ENCODE peak calls at places on chromosome 3, in eight cellular contexts. B, F, G, I, N, L, C and K are unnamed samples.

GRCh38 chr3:29026959-29027358 is 253.9 kb upstream of the RBMS3 start:
- DNase-seq in C (no peak), I (no peak), N (no peak), L (no peak), G (no peak), F (no peak), B (no peak), K (no peak)

GRCh38 chr3:184345678-184346144 is 8.3 kb downstream of the FAM131A start:
- DNase-seq in L (peak), I (peak), B (peak), G (no peak), F (peak), N (no peak), C (peak), K (no peak)

GRCh38 chr3:60742606-60743145 is 508.6 kb downstream of the FHIT start:
- DNase-seq in C (no peak), B (no peak), F (peak), I (peak), L (peak), N (no peak), G (no peak), K (no peak)

GRCh38 chr3:50971487-50971924 is 296.8 kb downstream of the DOCK3 start:
- DNase-seq in N (no peak), C (peak), F (peak), I (peak), L (peak), B (peak), G (peak), K (peak)

GRCh38 chr3:73813291-73813977 is 188.7 kb upstream of the PDZRN3 start:
- DNase-seq in B (no peak), I (no peak), G (no peak), L (peak), N (no peak), C (no peak), F (no peak), K (no peak)

GRCh38 chr3:136728918-136729317 is 23.3 kb downstream of the STAG1 start:
- DNase-seq in F (peak), L (peak), N (peak), I (no peak), C (no peak), B (no peak), G (peak), K (no peak)

GRCh38 chr3:139134678-139135372 is 90.1 kb upstream of the PRR23C start:
- DNase-seq in B (no peak), I (no peak), G (no peak), C (no peak), F (no peak), L (no peak), N (no peak), K (no peak)

GRCh38 chr3:182294256-182294655 is 499.0 kb upstream of the ATP11B start:
- DNase-seq in G (no peak), F (peak), I (no peak), N (no peak), B (no peak), L (no peak), C (no peak), K (no peak)

GRCh38 chr3:167602041-167602440 is 51.7 kb downstream of the WDR49 start:
- DNase-seq in L (no peak), B (no peak), N (no peak), I (no peak), G (no peak), C (no peak), F (no peak), K (no peak)

GRCh38 chr3:197501879-197502620 is 53.7 kb downstream of the BDH1 start:
- DNase-seq in F (no peak), N (no peak), B (peak), L (no peak), C (peak), I (peak), G (no peak), K (no peak)

GRCh38 chr3:190120161-190121060 is at the start of gene P3H2:
- DNase-seq in N (no peak), L (peak), F (no peak), G (peak), B (peak), I (peak), C (peak), K (peak)

GRCh38 chr3:30112904-30113484 is 493.4 kb upstream of the TGFBR2 start:
- DNase-seq in I (peak), B (no peak), L (peak), F (no peak), N (no peak), C (no peak), G (no peak), K (no peak)

GRCh38 chr3:166270428-166270827 is 433.2 kb upstream of the BCHE start:
- DNase-seq in C (no peak), F (no peak), L (no peak), I (no peak), N (no peak), B (no peak), G (no peak), K (no peak)

GRCh38 chr3:69999191-70000027 is at the start of gene SAMMSON:
- DNase-seq in B (no peak), N (peak), L (no peak), G (no peak), I (peak), F (no peak), C (no peak), K (no peak)

GRCh38 chr3:27797773-27798172 is 75.7 kb upstream of the EOMES start:
- DNase-seq in C (no peak), F (no peak), N (no peak), B (no peak), I (no peak), G (no peak), L (no peak), K (no peak)

DNA sequence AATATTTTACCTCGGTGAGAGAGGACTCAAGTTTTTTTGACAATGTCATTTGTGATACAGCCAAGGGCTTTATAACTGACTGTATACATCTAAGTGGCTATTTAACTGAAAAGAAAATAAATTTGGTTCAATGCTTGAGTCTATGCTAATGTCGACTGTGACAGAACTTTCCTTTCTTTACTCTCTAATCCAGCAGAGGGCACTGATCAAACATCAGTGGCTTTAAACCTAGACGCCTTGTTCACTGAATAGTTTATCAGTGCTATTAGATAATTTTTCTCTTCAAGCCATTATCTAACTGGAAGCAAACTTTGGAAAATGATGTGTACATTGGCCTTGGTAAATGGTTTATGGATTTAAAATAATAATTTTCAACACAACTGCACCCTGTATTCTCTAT is 285.1 kb downstream of the CHL1 start:
- DNase-seq in G (no peak), B (no peak), L (peak), F (no peak), N (no peak), I (no peak), C (no peak), K (no peak)
- TF ChIP-seq CTCF in G (no peak), B (no peak), L (peak), F (peak), N (no peak), I (peak), C (no peak), K (peak)

DNA sequence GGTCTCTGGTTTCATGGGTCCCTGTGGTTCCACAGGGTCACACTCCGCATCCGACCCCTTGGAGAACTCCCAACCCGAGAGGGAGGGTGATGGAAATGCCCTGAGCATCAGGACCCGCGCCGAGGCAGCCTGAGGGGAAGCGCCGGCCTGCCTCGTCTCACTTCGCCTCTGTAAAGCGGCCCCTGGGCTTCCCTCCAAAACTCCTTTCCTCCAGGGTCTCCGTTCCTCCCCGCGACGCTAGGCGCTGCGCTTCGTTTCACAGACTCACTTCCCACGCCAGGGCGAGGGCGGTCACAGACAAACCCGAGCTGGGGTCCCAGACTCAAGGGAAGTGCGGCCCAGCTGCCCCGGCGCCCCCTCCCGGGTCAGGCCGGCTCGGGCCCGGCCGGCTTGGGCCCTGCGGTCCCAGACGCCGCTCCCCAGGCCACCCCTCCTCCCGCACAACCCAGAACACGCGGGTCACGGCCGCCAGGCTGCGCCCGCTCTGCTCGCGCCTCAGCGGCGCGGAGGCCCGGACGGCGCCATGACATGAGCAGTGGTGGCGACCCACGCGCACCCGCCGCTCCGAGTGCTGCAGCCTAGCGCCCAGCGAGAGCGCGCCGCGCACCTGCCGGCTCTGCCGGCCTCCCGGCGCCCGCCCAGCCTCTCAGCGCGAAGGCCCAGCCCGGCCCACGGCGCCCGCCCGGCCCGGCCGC is 619 bp downstream of the NUP210 start:
- DNase-seq in I (peak), N (no peak), G (no peak), L (peak), C (peak), F (no peak), B (no peak), K (no peak)
- TF ChIP-seq CTCF in I (peak), N (no peak), G (no peak), L (peak), C (no peak), F (no peak), B (no peak), K (no peak)

GRCh38 chr3:34013818-34014576 is 215.6 kb downstream of the PDCD6IP start:
- DNase-seq in G (no peak), C (no peak), F (no peak), B (no peak), I (peak), L (no peak), N (no peak), K (no peak)

GRCh38 chr3:34017757-34018156 is 219.3 kb downstream of the PDCD6IP start:
- DNase-seq in N (no peak), L (no peak), I (no peak), G (no peak), B (no peak), C (no peak), F (no peak), K (no peak)

GRCh38 chr3:34012102-34012461 is 213.7 kb downstream of the PDCD6IP start:
- DNase-seq in L (peak), B (no peak), I (peak), F (peak), G (peak), N (peak), C (peak), K (peak)

GRCh38 chr3:34016925-34017592 is 218.6 kb downstream of the PDCD6IP start:
- DNase-seq in F (no peak), C (no peak), I (no peak), N (no peak), B (no peak), G (no peak), L (no peak), K (no peak)

GRCh38 chr3:34015204-34016142 is 217.0 kb downstream of the PDCD6IP start:
- DNase-seq in G (no peak), C (no peak), F (no peak), I (peak), L (no peak), N (no peak), B (no peak), K (no peak)
- TF ChIP-seq CTCF in G (peak), C (no peak), F (no peak), I (peak), L (peak), N (peak), B (no peak), K (peak)

DNA sequence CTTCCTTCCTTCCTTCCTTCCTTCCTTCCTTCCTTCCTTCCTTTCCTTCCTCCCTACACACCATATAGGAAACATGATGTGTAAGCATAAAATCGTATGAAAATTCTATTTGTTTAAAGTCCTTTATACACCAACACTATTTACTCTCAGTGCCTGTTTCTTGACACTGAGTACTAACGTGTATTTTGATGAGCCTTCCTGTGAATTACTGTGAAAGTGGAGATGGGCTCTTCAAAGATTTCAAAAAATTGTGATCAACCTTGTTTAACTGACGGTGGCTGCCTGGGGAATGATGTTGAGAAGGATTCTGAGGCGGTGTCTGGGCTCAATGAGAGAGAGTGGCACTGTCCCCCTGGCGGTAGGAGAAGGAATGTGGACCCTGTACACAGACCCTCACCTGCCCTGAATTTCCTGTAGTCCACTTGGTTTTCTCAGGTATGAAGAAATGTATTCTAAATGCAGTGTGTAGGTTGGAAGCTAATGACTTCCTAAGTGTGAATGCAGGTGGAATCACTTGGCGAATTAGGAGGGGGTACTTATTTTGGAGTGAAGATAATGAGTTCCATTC is 237.9 kb downstream of the GAP43 start:
- DNase-seq in F (no peak), N (no peak), G (no peak), I (no peak), B (no peak), C (no peak), L (no peak), K (no peak)
- TF ChIP-seq CTCF in F (peak), N (no peak), G (no peak), I (no peak), B (no peak), C (no peak), L (no peak), K (no peak)

GRCh38 chr3:127287840-127288239 is at the start of gene PRR20G:
- DNase-seq in I (peak), L (no peak), F (no peak), G (no peak), C (no peak), B (no peak), N (no peak), K (no peak)
- TF ChIP-seq CTCF in I (no peak), L (no peak), F (no peak), G (no peak), C (no peak), B (no peak), N (no peak), K (no peak)

DNA sequence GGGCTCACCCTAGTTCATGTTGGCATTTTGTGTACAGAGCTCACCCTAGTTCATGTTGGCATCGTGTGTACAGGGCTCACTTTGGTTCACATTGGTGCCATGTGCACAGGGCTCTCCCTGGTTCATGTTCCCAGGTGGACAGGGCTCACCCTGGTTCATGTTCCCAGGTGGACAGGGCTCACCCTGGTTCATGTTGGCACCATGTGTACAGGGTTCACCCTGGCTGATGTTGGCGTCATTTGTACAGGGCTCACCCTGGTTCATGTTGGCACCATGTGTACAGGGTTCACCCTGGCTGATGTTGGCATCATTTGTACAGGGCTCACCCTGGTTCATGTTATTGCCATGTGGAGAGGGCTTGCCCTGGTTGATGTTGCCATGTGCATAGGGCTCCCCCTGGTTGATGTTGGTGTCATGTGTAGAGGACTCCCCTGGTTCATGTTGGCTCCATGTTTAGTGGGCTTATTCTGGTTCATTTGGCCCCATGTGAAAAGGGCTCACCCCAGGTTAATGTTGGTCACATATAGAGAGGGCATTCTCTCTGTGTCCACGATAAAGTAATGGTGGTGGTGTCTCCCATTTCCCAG is 31.7 kb upstream of the NR2C2 start:
- DNase-seq in N (no peak), C (no peak), G (no peak), L (no peak), F (no peak), B (no peak), I (peak), K (no peak)
- TF ChIP-seq CTCF in N (no peak), C (no peak), G (no peak), L (peak), F (no peak), B (no peak), I (no peak), K (peak)